ENCODE peak calls at places on chromosomes 6 and 20, in ten cellular contexts. K, S, T, B, A, D, V, F, N and X are unnamed samples.

GRCh38 chr6:106746660-106747059 is 117.3 kb downstream of the QRSL1 start:
- DNase-seq in K (peak), F (no peak), T (no peak), V (no peak), A (no peak), B (no peak), S (no peak), D (peak), N (peak), X (no peak)

GRCh38 chr6:41965429-41966213 is 24.0 kb upstream of the CCND3 start:
- DNase-seq in T (no peak), F (peak), S (no peak), N (no peak), B (no peak), V (no peak), K (no peak), D (no peak), A (no peak), X (no peak)

GRCh38 chr6:11016452-11016851 is 27.7 kb downstream of the ELOVL2 start:
- DNase-seq in N (no peak), V (no peak), T (no peak), A (no peak), B (no peak), S (no peak), K (no peak), F (no peak), D (no peak), X (no peak)

GRCh38 chr6:19086480-19086879 is 699.3 kb downstream of the RNF144B start:
- DNase-seq in A (no peak), B (no peak), D (no peak), F (no peak), T (no peak), S (no peak), V (no peak), N (no peak), K (no peak), X (no peak)

GRCh38 chr20:61649105-61649878 is 397.2 kb downstream of the CDH4 start:
- DNase-seq in D (no peak), K (no peak), S (no peak), A (no peak), T (no peak), N (no peak), V (no peak), B (no peak), F (no peak), X (no peak)

GRCh38 chr6:74170118-74170517 is 474.1 kb downstream of the CD109 start:
- DNase-seq in N (peak), K (peak), V (no peak), D (peak), A (no peak), T (no peak), B (no peak), F (no peak), S (no peak), X (no peak)

GRCh38 chr20:22827916-22828315 is 207.2 kb upstream of the SSTR4 start:
- DNase-seq in B (no peak), N (no peak), F (no peak), D (no peak), K (no peak), T (no peak), S (no peak), A (no peak), V (no peak), X (no peak)

GRCh38 chr20:45833030-45833882 is at the start of gene SNX21:
- DNase-seq in T (peak), D (peak), A (peak), S (no peak), B (peak), V (peak), F (peak), K (peak), N (peak), X (peak)

GRCh38 chr20:10508060-10508459 is 73.0 kb downstream of the SLX4IP start:
- DNase-seq in V (no peak), A (no peak), F (peak), D (no peak), B (peak), T (no peak), N (peak), K (no peak), S (no peak), X (no peak)